ENCODE peak calls at places on chromosomes 13 and 19, in eight cellular contexts. M is prostate gland, G is RWPE2, F is WTC11, Y is AG04450, A is SK-N-SH, I is GM13976, D is progenitor cell of endocrine pancreas. B is an unnamed sample.

GRCh38 chr19:10145031-10145430 is 25.3 kb upstream of the EIF3G start:
- DNase-seq in M (no peak), G (no peak), F (no peak), Y (no peak), A (no peak), I (no peak), D (no peak), B (no peak)

GRCh38 chr19:3302755-3303154 is 63.6 kb upstream of the NFIC start:
- DNase-seq in M (no peak), G (no peak), F (no peak), Y (no peak), A (no peak), I (no peak), D (no peak), B (no peak)

GRCh38 chr13:44768233-44768632 is 192.1 kb upstream of the TSC22D1 start:
- DNase-seq in M (no peak), G (no peak), F (no peak), Y (no peak), A (no peak), I (peak), D (no peak), B (no peak)

GRCh38 chr19:1020868-1021425 is at the start of gene TMEM259:
- DNase-seq in M (peak), G (peak), F (peak), Y (peak), A (peak), I (peak), D (peak), B (peak)

GRCh38 chr13:50081106-50081898 is 66.1 kb downstream of the KCNRG start:
- DNase-seq in M (peak), G (no peak), F (peak), Y (no peak), A (peak), I (peak), D (peak), B (peak)

GRCh38 chr19:58154287-58154678 is 3.7 kb upstream of the ZNF329 start:
- DNase-seq in M (peak), G (no peak), F (peak), Y (no peak), A (no peak), I (peak), D (no peak), B (no peak)

GRCh38 chr19:2037676-2038255 is 13.3 kb downstream of the MKNK2 start:
- DNase-seq in M (peak), G (no peak), F (no peak), Y (no peak), A (no peak), I (no peak), D (no peak), B (no peak)

GRCh38 chr13:108223850-108224503 is 5.8 kb downstream of the ABHD13 start:
- DNase-seq in M (no peak), G (no peak), F (no peak), Y (no peak), A (no peak), I (no peak), D (no peak), B (no peak)

GRCh38 chr19:506404-507285 is 652 bp upstream of the TPGS1 start:
- DNase-seq in M (peak), G (peak), F (peak), Y (peak), A (peak), I (peak), D (peak), B (peak)

GRCh38 chr13:97856001-97856675 is 97.3 kb upstream of the IPO5 start:
- DNase-seq in M (no peak), G (no peak), F (peak), Y (no peak), A (peak), I (no peak), D (no peak), B (no peak)

GRCh38 chr19:7520131-7521051 is 2.0 kb upstream of the MCOLN1 start:
- DNase-seq in M (no peak), G (no peak), F (no peak), Y (no peak), A (no peak), I (no peak), D (no peak), B (no peak)

GRCh38 chr13:51620165-51620983 is 36.1 kb downstream of the WDFY2 start:
- DNase-seq in M (no peak), G (no peak), F (no peak), Y (no peak), A (no peak), I (no peak), D (no peak), B (no peak)

GRCh38 chr13:71252191-71252704 is 614.8 kb downstream of the DACH1 start:
- DNase-seq in M (no peak), G (no peak), F (no peak), Y (no peak), A (no peak), I (no peak), D (no peak), B (no peak)

GRCh38 chr13:46164661-46165060 is 17.3 kb downstream of the LCP1 start:
- DNase-seq in M (peak), G (no peak), F (no peak), Y (no peak), A (no peak), I (no peak), D (no peak), B (no peak)

GRCh38 chr13:49262634-49263033 is 14.9 kb downstream of the CDADC1 start:
- DNase-seq in M (no peak), G (no peak), F (no peak), Y (no peak), A (no peak), I (no peak), D (no peak), B (no peak)

GRCh38 chr13:112812306-112813034 is 122.6 kb downstream of the ATP11A start:
- DNase-seq in M (no peak), G (no peak), F (no peak), Y (no peak), A (no peak), I (no peak), D (no peak), B (no peak)

GRCh38 chr13:75474956-75475355 is 7.0 kb downstream of the TBC1D4 start:
- DNase-seq in M (no peak), G (no peak), F (no peak), Y (no peak), A (no peak), I (no peak), D (no peak), B (no peak)

GRCh38 chr13:111594606-111595005 is 274.2 kb downstream of the TEX29 start:
- DNase-seq in M (no peak), G (no peak), F (no peak), Y (no peak), A (no peak), I (no peak), D (no peak), B (no peak)

GRCh38 chr13:61463027-61463426 is 47.4 kb upstream of the PCDH20 start:
- DNase-seq in M (no peak), G (no peak), F (no peak), Y (no peak), A (no peak), I (no peak), D (no peak), B (no peak)

GRCh38 chr13:33409673-33410072 is 124.1 kb upstream of the STARD13 start:
- DNase-seq in M (no peak), G (no peak), F (no peak), Y (no peak), A (no peak), I (no peak), D (no peak), B (no peak)

GRCh38 chr13:33349996-33350826 is 64.7 kb upstream of the STARD13 start:
- DNase-seq in M (peak), G (no peak), F (peak), Y (no peak), A (peak), I (peak), D (peak), B (no peak)

GRCh38 chr13:28636078-28636477 is 22.9 kb upstream of the POMP start:
- DNase-seq in M (no peak), G (no peak), F (no peak), Y (no peak), A (no peak), I (no peak), D (no peak), B (no peak)

GRCh38 chr13:35714588-35714987 is 238.1 kb upstream of the MAB21L1 start:
- DNase-seq in M (no peak), G (no peak), F (no peak), Y (no peak), A (peak), I (no peak), D (no peak), B (no peak)

GRCh38 chr19:28066161-28066560 is 1146.8 kb downstream of the UQCRFS1 start:
- DNase-seq in M (no peak), G (no peak), F (no peak), Y (no peak), A (no peak), I (no peak), D (no peak), B (no peak)

GRCh38 chr13:103726808-103727207 is 660.6 kb upstream of the SLC10A2 start:
- DNase-seq in M (no peak), G (no peak), F (no peak), Y (no peak), A (no peak), I (no peak), D (no peak), B (no peak)

GRCh38 chr19:2550431-2551171 is 74.7 kb downstream of the GADD45B start:
- DNase-seq in M (no peak), G (no peak), F (no peak), Y (no peak), A (peak), I (no peak), D (no peak), B (no peak)

GRCh38 chr13:39616087-39616694 is 13.2 kb upstream of the LHFPL6 start:
- DNase-seq in M (peak), G (no peak), F (peak), Y (peak), A (peak), I (peak), D (peak), B (no peak)

GRCh38 chr19:54875506-54875905 is 1.5 kb downstream of the FCAR start:
- DNase-seq in M (no peak), G (no peak), F (no peak), Y (no peak), A (no peak), I (no peak), D (no peak), B (no peak)

GRCh38 chr13:104483631-104484030 is 1417.4 kb upstream of the SLC10A2 start:
- DNase-seq in M (no peak), G (no peak), F (no peak), Y (no peak), A (no peak), I (no peak), D (no peak), B (no peak)

GRCh38 chr13:72726721-72727416 is 560 bp downstream of the MZT1 start:
- DNase-seq in M (no peak), G (no peak), F (peak), Y (no peak), A (peak), I (peak), D (peak), B (no peak)

GRCh38 chr19:18349524-18350128 is 9.2 kb downstream of the PGPEP1 start:
- DNase-seq in M (peak), G (no peak), F (peak), Y (no peak), A (peak), I (peak), D (no peak), B (no peak)

GRCh38 chr13:50401721-50402510 is 386.7 kb downstream of the KCNRG start:
- DNase-seq in M (no peak), G (no peak), F (no peak), Y (no peak), A (no peak), I (no peak), D (no peak), B (no peak)

GRCh38 chr19:2421581-2422306 is 5.6 kb downstream of the TIMM13 start:
- DNase-seq in M (no peak), G (no peak), F (no peak), Y (no peak), A (no peak), I (no peak), D (no peak), B (no peak)

GRCh38 chr19:5615756-5616327 is 6.7 kb downstream of the SAFB2 start:
- DNase-seq in M (no peak), G (no peak), F (no peak), Y (no peak), A (no peak), I (no peak), D (no peak), B (no peak)

GRCh38 chr13:90256746-90257145 is 1090.7 kb upstream of the MIR17HG start:
- DNase-seq in M (no peak), G (no peak), F (no peak), Y (no peak), A (no peak), I (no peak), D (no peak), B (no peak)

GRCh38 chr13:90254437-90254836 is 1093.0 kb upstream of the MIR17HG start:
- DNase-seq in M (no peak), G (no peak), F (no peak), Y (no peak), A (no peak), I (no peak), D (no peak), B (no peak)

GRCh38 chr13:90258129-90258528 is 1089.4 kb upstream of the MIR17HG start:
- DNase-seq in M (no peak), G (no peak), F (no peak), Y (no peak), A (no peak), I (no peak), D (no peak), B (no peak)

DNA sequence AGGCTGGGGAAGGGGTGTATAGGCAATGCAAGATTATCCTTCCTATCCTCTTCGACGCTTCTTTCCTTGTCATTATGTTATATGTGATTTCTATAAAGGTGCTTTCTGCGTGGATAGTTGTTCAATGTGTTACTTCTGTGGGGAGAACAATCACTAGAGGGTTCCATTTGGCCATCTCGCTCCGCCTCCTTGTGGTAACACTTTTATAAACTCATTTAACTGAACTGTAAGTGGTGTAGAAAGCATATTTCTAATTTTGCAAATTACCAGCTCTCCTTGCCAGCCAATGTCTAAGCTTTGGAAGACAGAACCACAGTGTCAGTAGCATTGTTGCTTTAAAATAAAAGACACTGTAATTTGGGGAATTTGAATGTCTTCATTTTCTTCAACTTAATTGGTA is 1093.7 kb upstream of the MIR17HG start:
- DNase-seq in M (no peak), G (no peak), F (no peak), Y (no peak), A (no peak), I (no peak), D (no peak), B (no peak)
- TF ChIP-seq CTCF in M (no peak), G (no peak), F (no peak), Y (no peak), A (no peak), I (no peak), D (no peak), B (no peak)

GRCh38 chr19:15353908-15354307 is 21.6 kb upstream of the BRD4 start:
- DNase-seq in M (no peak), G (no peak), F (no peak), Y (no peak), A (no peak), I (no peak), D (no peak), B (no peak)
- TF ChIP-seq CTCF in M (no peak), G (no peak), F (no peak), Y (no peak), A (no peak), I (no peak), D (no peak), B (no peak)

GRCh38 chr19:34556500-34556899 is 74.9 kb downstream of the WTIP start:
- DNase-seq in M (no peak), G (no peak), F (peak), Y (no peak), A (no peak), I (no peak), D (no peak), B (no peak)
- TF ChIP-seq CTCF in M (no peak), G (no peak), F (peak), Y (peak), A (peak), I (no peak), D (peak), B (peak)

DNA sequence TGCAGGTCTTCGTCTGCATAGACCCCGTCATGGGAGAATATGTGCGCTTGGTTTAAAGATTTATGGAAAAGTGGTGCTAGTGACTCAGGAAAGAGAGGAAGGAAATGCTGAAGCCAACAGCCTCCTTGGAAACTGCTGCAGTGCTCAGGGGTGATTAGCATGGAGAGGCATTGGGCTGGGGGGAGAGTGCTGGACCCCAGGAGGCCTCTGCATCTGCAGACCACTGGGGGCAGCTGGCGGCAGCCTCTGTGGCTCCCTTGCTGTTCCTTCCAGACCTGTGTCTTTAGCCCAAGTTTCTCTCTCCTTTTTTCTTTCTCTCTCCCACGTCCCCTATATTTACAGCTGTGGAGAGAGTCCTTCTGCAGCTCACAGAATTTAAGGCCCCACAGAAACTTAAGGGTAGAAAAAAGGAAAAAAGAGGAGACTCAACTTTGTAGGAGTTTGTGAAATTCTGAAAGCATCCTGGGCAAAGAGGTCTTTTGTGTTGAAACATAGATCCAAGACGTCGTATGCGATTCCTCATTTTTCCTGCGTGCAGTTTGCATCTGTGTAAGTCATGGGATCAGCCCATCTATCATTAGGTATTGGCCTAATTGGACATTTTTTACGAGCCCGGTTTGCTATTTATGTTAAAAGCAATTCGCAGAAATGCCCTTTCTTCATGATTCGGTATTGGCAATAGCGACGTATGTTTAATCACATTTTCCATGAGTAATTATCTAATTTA is 116.2 kb upstream of the ZNF536 start:
- DNase-seq in M (no peak), G (no peak), F (peak), Y (no peak), A (peak), I (no peak), D (no peak), B (no peak)
- TF ChIP-seq CTCF in M (no peak), G (no peak), F (no peak), Y (no peak), A (no peak), I (no peak), D (peak), B (no peak)

GRCh38 chr19:46784262-46785053 is 3.9 kb downstream of the SLC1A5 start:
- DNase-seq in M (peak), G (peak), F (peak), Y (peak), A (peak), I (peak), D (no peak), B (peak)
- TF ChIP-seq CTCF in M (no peak), G (peak), F (no peak), Y (peak), A (peak), I (peak), D (peak), B (peak)